ENCODE peak calls at places on chromosomes 5 and 9, in six cellular contexts. One of them, this sample, is unnamed.

GRCh38 chr9:121798941-121799340 is 147.5 kb downstream of the DAB2IP start:
- DNase-seq in epithelial cell of proximal tubule: no peak
- DNase-seq in CD8-positive, alpha-beta T cell: no peak
- DNase-seq in ovary: no peak
- DNase-seq in lower leg skin: peak; percentile 50
- DNase-seq in gastrocnemius medialis: no peak
- DNase-seq in this sample: no peak

GRCh38 chr9:137218754-137219271 is 3.2 kb downstream of the RNF208 start:
- DNase-seq in epithelial cell of proximal tubule: no peak
- DNase-seq in gastrocnemius medialis: no peak
- DNase-seq in lower leg skin: no peak
- DNase-seq in ovary: no peak
- DNase-seq in CD8-positive, alpha-beta T cell: no peak
- DNase-seq in this sample: no peak

GRCh38 chr9:123265833-123266232 is 2.6 kb downstream of the STRBP start:
- DNase-seq in CD8-positive, alpha-beta T cell: no peak
- DNase-seq in ovary: no peak
- DNase-seq in gastrocnemius medialis: no peak
- DNase-seq in epithelial cell of proximal tubule: no peak
- DNase-seq in lower leg skin: no peak
- DNase-seq in this sample: no peak

GRCh38 chr9:128414461-128414860 is 6.2 kb upstream of the CERCAM start:
- DNase-seq in lower leg skin: no peak
- DNase-seq in ovary: no peak
- DNase-seq in gastrocnemius medialis: no peak
- DNase-seq in epithelial cell of proximal tubule: no peak
- DNase-seq in CD8-positive, alpha-beta T cell: no peak
- DNase-seq in this sample: no peak

GRCh38 chr5:181255276-181255675 is 5.7 kb downstream of the TRIM52 start:
- DNase-seq in CD8-positive, alpha-beta T cell: no peak
- DNase-seq in epithelial cell of proximal tubule: no peak
- DNase-seq in ovary: no peak
- DNase-seq in lower leg skin: no peak
- DNase-seq in gastrocnemius medialis: no peak
- DNase-seq in this sample: no peak

GRCh38 chr5:36073595-36074216 is 7.0 kb upstream of the UGT3A2 start:
- DNase-seq in CD8-positive, alpha-beta T cell: no peak
- DNase-seq in epithelial cell of proximal tubule: no peak
- DNase-seq in lower leg skin: no peak
- DNase-seq in gastrocnemius medialis: no peak
- DNase-seq in ovary: no peak
- DNase-seq in this sample: no peak

GRCh38 chr9:101586651-101587050 is 8.1 kb downstream of the PPP3R2 start:
- DNase-seq in epithelial cell of proximal tubule: no peak
- DNase-seq in gastrocnemius medialis: no peak
- DNase-seq in lower leg skin: no peak
- DNase-seq in ovary: no peak
- DNase-seq in CD8-positive, alpha-beta T cell: no peak
- DNase-seq in this sample: no peak

GRCh38 chr5:42586625-42587024 is 163.4 kb downstream of the GHR start:
- DNase-seq in epithelial cell of proximal tubule: no peak
- DNase-seq in ovary: peak; percentile 30
- DNase-seq in CD8-positive, alpha-beta T cell: no peak
- DNase-seq in gastrocnemius medialis: peak; percentile 72
- DNase-seq in lower leg skin: no peak
- DNase-seq in this sample: no peak

GRCh38 chr9:107229146-107229545 is 53.9 kb upstream of the RAD23B start:
- DNase-seq in epithelial cell of proximal tubule: no peak
- DNase-seq in ovary: no peak
- DNase-seq in lower leg skin: no peak
- DNase-seq in gastrocnemius medialis: no peak
- DNase-seq in CD8-positive, alpha-beta T cell: no peak
- DNase-seq in this sample: no peak

GRCh38 chr9:129761901-129762359 is 9.1 kb upstream of the PTGES start:
- DNase-seq in CD8-positive, alpha-beta T cell: no peak
- DNase-seq in epithelial cell of proximal tubule: no peak
- DNase-seq in gastrocnemius medialis: no peak
- DNase-seq in lower leg skin: no peak
- DNase-seq in ovary: no peak
- DNase-seq in this sample: no peak

DNA sequence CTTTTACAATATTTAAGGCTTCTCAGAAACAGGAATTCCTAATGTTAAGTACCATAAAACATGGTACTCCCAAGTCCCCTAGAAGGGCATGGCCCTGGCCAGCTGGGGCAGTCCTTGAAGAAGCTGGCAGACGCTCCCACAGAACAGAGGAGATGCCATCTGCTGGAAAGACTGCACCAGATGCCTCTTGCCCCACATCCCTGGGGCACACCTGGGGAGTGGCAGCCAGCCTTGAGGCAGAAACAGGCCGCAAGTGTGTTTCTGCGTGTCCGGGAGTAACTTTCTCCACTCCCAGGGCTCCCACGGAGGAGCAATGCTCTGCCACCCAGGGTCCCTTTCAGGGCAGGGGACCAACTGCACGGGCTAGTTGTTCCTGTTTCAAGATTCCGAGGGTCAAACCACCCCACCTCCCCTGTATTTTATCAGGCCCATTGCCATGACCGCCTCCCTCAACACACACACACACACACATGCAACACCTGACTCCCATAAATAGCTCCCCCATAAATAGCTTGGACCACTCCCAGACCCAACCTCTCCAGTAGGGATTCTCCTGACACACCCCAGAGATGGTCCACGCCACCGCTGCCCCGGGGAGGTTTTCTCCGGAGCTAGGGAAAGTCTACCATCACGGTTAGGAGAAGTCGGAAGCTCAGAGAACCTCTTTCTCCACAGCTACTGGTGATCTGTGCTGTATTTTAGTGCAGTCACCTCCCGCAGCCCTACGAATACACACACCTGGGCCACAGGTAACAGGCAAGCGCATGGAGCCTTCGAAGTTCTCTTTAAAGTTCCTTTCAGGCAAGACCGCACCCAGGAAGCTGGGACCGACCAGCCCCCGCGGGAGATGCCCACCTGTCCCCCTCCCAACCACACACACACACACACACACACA is 1.5 kb downstream of the SPOCK1 start:
- DNase-seq in ovary: no peak
- DNase-seq in CD8-positive, alpha-beta T cell: no peak
- DNase-seq in lower leg skin: peak; percentile 83
- DNase-seq in gastrocnemius medialis: no peak
- DNase-seq in epithelial cell of proximal tubule: no peak
- DNase-seq in this sample: no peak
- TF ChIP-seq CTCF in ovary: no peak
- TF ChIP-seq CTCF in CD8-positive, alpha-beta T cell: no peak
- TF ChIP-seq CTCF in lower leg skin: no peak
- TF ChIP-seq CTCF in gastrocnemius medialis: no peak
- TF ChIP-seq CTCF in epithelial cell of proximal tubule: peak; percentile 53
- TF ChIP-seq CTCF in this sample: no peak

DNA sequence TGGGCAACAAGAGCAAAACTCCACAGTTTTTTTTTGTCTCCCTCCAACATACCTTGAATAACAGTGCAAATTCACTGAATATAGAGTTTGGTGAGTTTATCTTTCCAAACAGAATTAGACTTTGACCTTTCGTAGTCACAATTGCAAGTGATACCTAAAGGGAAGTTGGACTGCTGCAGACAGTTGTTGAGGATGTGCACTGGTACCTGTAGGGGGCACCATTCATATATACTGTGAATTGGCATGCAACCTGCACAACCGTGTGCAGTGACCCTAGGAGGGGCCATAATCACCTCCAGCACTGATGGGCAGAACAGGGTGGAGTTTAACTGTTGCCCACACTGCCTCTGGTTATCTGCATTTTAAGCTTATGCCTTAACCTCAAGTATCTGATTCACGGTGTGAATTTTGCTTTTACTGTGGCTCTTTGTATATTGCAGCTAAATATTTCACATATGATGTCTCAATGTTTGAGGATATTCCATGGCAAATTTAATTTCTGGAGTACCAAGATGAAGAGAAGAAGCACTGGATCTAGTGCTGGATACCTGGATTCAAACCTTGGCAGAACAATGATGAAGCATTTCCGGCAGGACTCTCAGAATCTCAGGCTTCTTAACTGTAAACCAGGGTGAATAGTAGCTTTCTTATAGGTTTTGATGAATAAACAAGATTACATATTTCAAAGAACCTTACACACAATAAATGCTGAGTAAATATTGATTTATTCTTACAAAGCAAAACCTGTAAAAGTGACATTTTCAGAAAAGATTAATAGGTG is 144.4 kb downstream of the ACTBL2 start:
- DNase-seq in epithelial cell of proximal tubule: no peak
- DNase-seq in CD8-positive, alpha-beta T cell: no peak
- DNase-seq in gastrocnemius medialis: no peak
- DNase-seq in ovary: no peak
- DNase-seq in lower leg skin: no peak
- DNase-seq in this sample: no peak
- TF ChIP-seq CTCF in epithelial cell of proximal tubule: peak; percentile 80
- TF ChIP-seq CTCF in CD8-positive, alpha-beta T cell: no peak
- TF ChIP-seq CTCF in gastrocnemius medialis: no peak
- TF ChIP-seq CTCF in ovary: no peak
- TF ChIP-seq CTCF in lower leg skin: no peak
- TF ChIP-seq CTCF in this sample: peak; percentile 59

DNA sequence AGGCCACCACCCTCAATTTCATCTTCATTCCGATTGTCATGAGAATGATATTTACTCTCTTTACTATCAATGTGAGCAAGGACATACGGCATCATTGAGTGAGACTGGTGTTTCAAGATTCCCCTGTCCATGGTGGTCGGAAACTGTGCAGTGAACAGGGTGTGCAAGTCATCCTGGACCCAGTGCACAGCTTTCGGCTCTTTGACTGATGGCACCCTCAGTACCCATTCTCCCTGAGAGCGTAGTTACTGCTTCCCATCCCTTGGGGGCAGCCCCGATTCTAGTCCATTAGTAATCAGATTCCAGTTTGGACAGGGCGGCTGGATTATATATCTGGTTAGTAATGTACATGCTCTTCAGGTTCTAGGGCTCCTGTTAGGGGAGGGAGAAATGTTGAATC is 61.7 kb upstream of the SUB1 start:
- DNase-seq in lower leg skin: peak; percentile 67
- DNase-seq in ovary: no peak
- DNase-seq in CD8-positive, alpha-beta T cell: no peak
- DNase-seq in epithelial cell of proximal tubule: no peak
- DNase-seq in gastrocnemius medialis: no peak
- DNase-seq in this sample: no peak
- TF ChIP-seq CTCF in lower leg skin: no peak
- TF ChIP-seq CTCF in ovary: no peak
- TF ChIP-seq CTCF in CD8-positive, alpha-beta T cell: no peak
- TF ChIP-seq CTCF in epithelial cell of proximal tubule: peak; percentile 20
- TF ChIP-seq CTCF in gastrocnemius medialis: no peak
- TF ChIP-seq CTCF in this sample: no peak

DNA sequence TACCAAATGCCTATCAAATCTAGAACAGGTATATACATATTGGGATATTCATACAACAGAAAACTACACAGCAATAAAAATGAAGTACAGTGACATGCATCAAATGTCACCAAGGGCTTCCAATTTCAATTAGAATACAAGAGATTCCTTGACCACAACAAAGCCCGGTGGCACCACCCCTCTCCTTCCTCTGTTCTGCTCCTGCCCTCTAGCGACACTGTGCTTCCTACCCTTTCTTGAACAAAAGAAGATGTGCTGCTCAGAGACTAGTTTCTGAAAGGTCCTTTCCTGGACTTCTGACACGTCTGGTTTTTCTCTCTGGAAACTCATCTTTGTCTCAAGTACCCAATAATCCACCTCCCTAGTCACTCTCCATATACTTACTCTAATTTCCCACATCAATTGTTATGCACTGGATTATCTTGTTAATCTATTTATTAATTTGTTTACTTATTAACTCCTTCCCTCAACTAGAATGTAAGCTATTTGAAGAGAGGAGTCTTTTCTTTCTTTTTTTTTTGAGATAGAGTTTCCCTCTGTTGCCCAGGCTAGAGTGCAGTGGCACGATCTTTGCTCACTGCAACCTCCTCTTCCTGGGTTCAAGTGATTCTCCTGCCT is 70.4 kb upstream of the CTSV start:
- DNase-seq in lower leg skin: no peak
- DNase-seq in epithelial cell of proximal tubule: peak; percentile 31
- DNase-seq in ovary: no peak
- DNase-seq in CD8-positive, alpha-beta T cell: no peak
- DNase-seq in gastrocnemius medialis: peak; percentile 14
- DNase-seq in this sample: no peak
- TF ChIP-seq CTCF in lower leg skin: no peak
- TF ChIP-seq CTCF in epithelial cell of proximal tubule: peak; percentile 79
- TF ChIP-seq CTCF in ovary: no peak
- TF ChIP-seq CTCF in CD8-positive, alpha-beta T cell: no peak
- TF ChIP-seq CTCF in gastrocnemius medialis: peak; percentile 28
- TF ChIP-seq CTCF in this sample: peak; percentile 42